ENCODE peak calls at places on chromosomes 6 and 20, in nine cellular contexts. Y is fibroblast of lung, N is stomach, O is neural progenitor cell, L is tibial nerve, B is heart left ventricle, P is HCT116, Q is H1, J is ovary. D is an unnamed sample.

GRCh38 chr20:50713677-50714101 is 17.7 kb upstream of the PARD6B start:
- DNase-seq in Y (peak; percentile 73), N (peak; percentile 60), O (peak; percentile 49), L (peak; percentile 48), B (peak; percentile 22), P (no peak), Q (peak; percentile 56), J (peak; percentile 58), D (peak; percentile 80)

GRCh38 chr6:99613398-99613704 is 6.7 kb downstream of the PRDM13 start:
- DNase-seq in Y (peak; percentile 39), N (no peak), O (peak; percentile 89), L (no peak), B (peak; percentile 37), P (no peak), Q (no peak), J (no peak), D (peak; percentile 44)

GRCh38 chr20:3459881-3460307 is 10.9 kb upstream of the ATRN start:
- DNase-seq in Y (no peak), N (peak; percentile 79), O (no peak), L (no peak), B (no peak), P (no peak), Q (no peak), J (no peak), D (no peak)

GRCh38 chr6:80523531-80523970 is 417.1 kb downstream of the BCKDHB start:
- DNase-seq in Y (no peak), N (no peak), O (peak; percentile 81), L (no peak), B (no peak), P (no peak), Q (peak; percentile 74), J (peak; percentile 23), D (peak; percentile 17)

GRCh38 chr20:47330933-47331708 is 25.4 kb downstream of the ZMYND8 start:
- DNase-seq in Y (peak; percentile 92), N (no peak), O (no peak), L (no peak), B (no peak), P (peak; percentile 76), Q (no peak), J (no peak), D (no peak)

GRCh38 chr6:437042-437402 is 45.5 kb downstream of the IRF4 start:
- DNase-seq in Y (peak; percentile 55), N (no peak), O (no peak), L (no peak), B (no peak), P (no peak), Q (no peak), J (no peak), D (no peak)

GRCh38 chr6:31042801-31043200 is 32.5 kb downstream of the MUC22 start:
- DNase-seq in Y (peak; percentile 60), N (peak; percentile 73), O (peak; percentile 71), L (peak; percentile 62), B (peak; percentile 43), P (peak; percentile 74), Q (peak; percentile 60), J (peak; percentile 55), D (peak; percentile 57)

GRCh38 chr6:32622545-32623401 is 14.4 kb upstream of the HLA-DQA1 start:
- DNase-seq in Y (no peak), N (no peak), O (peak; percentile 87), L (peak; percentile 8), B (no peak), P (no peak), Q (no peak), J (no peak), D (no peak)

GRCh38 chr20:5191829-5192569 is 65.2 kb downstream of the CDS2 start:
- DNase-seq in Y (peak; percentile 88), N (peak; percentile 34), O (peak; percentile 70), L (peak; percentile 35), B (peak; percentile 43), P (peak; percentile 51), Q (no peak), J (peak; percentile 56), D (no peak)

GRCh38 chr20:401682-402495 is 6.2 kb upstream of the RBCK1 start:
- DNase-seq in Y (peak; percentile 83), N (no peak), O (no peak), L (no peak), B (no peak), P (peak; percentile 94), Q (no peak), J (no peak), D (peak; percentile 94)

GRCh38 chr6:19599813-19600464 is 237.2 kb upstream of the ID4 start:
- DNase-seq in Y (no peak), N (no peak), O (no peak), L (no peak), B (no peak), P (no peak), Q (no peak), J (no peak), D (no peak)

GRCh38 chr6:30829639-30830250 is 54.6 kb upstream of the DDR1 start:
- DNase-seq in Y (no peak), N (no peak), O (peak; percentile 32), L (no peak), B (no peak), P (no peak), Q (no peak), J (no peak), D (no peak)

GRCh38 chr6:125332664-125333063 is 30.9 kb upstream of the HDDC2 start:
- DNase-seq in Y (no peak), N (no peak), O (no peak), L (no peak), B (no peak), P (no peak), Q (no peak), J (no peak), D (no peak)

GRCh38 chr6:153170511-153170910 is 39.4 kb upstream of the RGS17 start:
- DNase-seq in Y (no peak), N (no peak), O (no peak), L (no peak), B (no peak), P (peak; percentile 55), Q (no peak), J (no peak), D (no peak)

DNA sequence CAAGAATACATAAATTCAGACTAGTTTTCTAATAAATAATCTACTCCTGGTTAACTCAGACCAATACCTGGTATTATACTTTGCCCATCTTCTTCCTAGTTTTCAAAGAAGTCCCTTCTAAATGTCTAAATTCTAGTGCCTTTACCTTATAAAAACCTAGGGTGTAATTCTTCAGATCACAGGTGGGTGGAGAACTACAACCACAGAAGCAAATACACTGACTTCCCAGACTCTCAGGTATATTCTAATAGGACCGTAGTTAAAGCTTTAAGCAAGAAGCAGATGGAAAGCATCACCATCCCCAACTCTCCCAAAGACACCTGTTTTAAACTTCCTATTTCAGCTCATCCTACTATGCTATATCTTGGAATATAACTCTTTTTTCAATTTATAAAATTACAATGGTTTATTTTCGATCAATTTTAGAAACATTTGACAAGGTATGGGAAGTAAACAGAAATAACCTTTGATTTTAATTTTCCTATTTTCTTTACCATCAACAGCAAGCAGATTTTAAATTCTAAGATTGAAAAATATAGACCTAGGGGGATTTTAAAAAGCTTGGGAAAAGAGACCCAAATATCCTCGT is 15.8 kb downstream of the MAN1A1 start:
- DNase-seq in Y (no peak), N (no peak), O (no peak), L (no peak), B (no peak), P (no peak), Q (no peak), J (no peak), D (peak; percentile 35)
- TF ChIP-seq CTCF in Y (peak; percentile 11), N (no peak), O (peak; percentile 52), L (peak; percentile 23), B (peak; percentile 19), P (peak; percentile 39), Q (peak; percentile 57), J (no peak), D (peak; percentile 52)

DNA sequence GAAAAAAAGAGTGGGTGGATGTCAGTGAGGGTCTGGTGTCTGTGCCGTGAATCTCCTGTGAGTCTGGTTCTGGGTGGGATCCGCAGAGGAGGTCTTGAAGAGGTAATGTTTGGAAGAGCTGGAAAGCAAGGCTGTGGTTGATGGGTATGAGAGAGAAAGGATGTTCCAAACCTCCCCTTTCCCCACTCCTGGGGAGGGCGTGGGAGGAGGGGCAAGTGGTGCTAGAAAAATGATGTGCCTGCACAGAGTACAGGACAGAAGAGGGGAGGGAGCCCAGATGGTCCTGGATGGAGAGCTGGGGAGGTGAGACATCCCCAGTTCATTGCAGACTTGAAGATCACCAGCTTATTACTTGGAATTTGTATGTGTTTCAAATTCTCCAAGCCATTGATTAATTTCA is 3.1 kb downstream of the CNPY3 start:
- DNase-seq in Y (no peak), N (no peak), O (no peak), L (no peak), B (no peak), P (no peak), Q (no peak), J (no peak), D (no peak)
- H3K4me1 ChIP-seq in Y (peaks cover 3% of the 10 kb centered on the region), N (peaks cover 48% of the 10 kb centered on the region), O (peaks cover 3% of the 10 kb centered on the region), L (peaks cover 40% of the 10 kb centered on the region), B (peaks cover 26% of the 10 kb centered on the region), P (peaks cover 8% of the 10 kb centered on the region), Q (peaks cover 4% of the 10 kb centered on the region), J (peaks cover 9% of the 10 kb centered on the region), D (peaks cover 8% of the 10 kb centered on the region)

DNA sequence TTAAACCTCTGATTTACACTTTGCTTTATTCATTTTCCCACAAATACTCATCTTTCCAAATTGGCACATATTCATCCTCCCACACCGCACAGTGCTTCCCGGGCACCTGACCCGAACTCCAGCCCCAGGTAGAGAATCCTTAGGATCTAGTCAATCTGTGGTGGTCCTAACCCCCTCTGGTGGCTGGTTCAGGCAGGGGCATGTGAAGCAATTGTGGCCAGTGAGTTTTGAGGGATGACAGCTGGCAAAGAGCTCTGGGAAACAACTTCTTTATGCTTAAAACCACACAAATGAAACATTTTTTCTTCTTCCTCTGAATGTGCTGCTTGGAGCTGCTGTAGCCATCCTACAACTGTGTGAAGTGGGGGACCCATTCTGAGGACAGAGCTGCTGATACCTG is 54.7 kb downstream of the ELOVL5 start:
- DNase-seq in Y (peak; percentile 46), N (no peak), O (peak; percentile 64), L (no peak), B (no peak), P (peak; percentile 4), Q (peak; percentile 64), J (peak; percentile 42), D (no peak)
- H3K36me3 ChIP-seq in Y (peaks cover 2% of the 10 kb centered on the region), N (no peaks in the 10 kb centered on the region), O (no peaks in the 10 kb centered on the region), L (no peaks in the 10 kb centered on the region), B (peaks cover 39% of the 10 kb centered on the region), P (no peaks in the 10 kb centered on the region), Q (peaks cover 32% of the 10 kb centered on the region), J (no peaks in the 10 kb centered on the region), D (no peaks in the 10 kb centered on the region)

GRCh38 chr6:43455034-43455747 is at the start of gene DLK2:
- DNase-seq in Y (no peak), N (no peak), O (peak; percentile 67), L (no peak), B (no peak), P (no peak), Q (peak; percentile 58), J (no peak), D (peak; percentile 34)

GRCh38 chr6:43459535-43459934 is 4.2 kb upstream of the DLK2 start:
- DNase-seq in Y (no peak), N (no peak), O (no peak), L (no peak), B (no peak), P (no peak), Q (no peak), J (no peak), D (no peak)

GRCh38 chr6:43456737-43457126 is 1.4 kb upstream of the DLK2 start:
- DNase-seq in Y (no peak), N (no peak), O (no peak), L (no peak), B (no peak), P (no peak), Q (no peak), J (no peak), D (no peak)

GRCh38 chr6:43460032-43460431 is 4.7 kb upstream of the DLK2 start:
- DNase-seq in Y (no peak), N (no peak), O (no peak), L (no peak), B (no peak), P (no peak), Q (no peak), J (no peak), D (no peak)

GRCh38 chr6:43457643-43458042 is 2.3 kb upstream of the DLK2 start:
- DNase-seq in Y (no peak), N (no peak), O (no peak), L (no peak), B (no peak), P (no peak), Q (no peak), J (no peak), D (no peak)
- TF ChIP-seq CTCF in Y (no peak), N (no peak), O (peak; percentile 16), L (no peak), B (no peak), P (peak; percentile 24), Q (no peak), J (no peak), D (peak; percentile 33)

D was measured in Caco-2.